ENCODE peak calls at places on chromosome 11, in seven cellular contexts. L is SK-N-SH, N is HCT116, C is H1, P is GM12878, S is endothelial cell of umbilical vein, Q is HepG2. H is an unnamed sample. For H3K36me3, the result is how much of the 10 kb centered on the place peaks cover.

GRCh38 chr11:75931124-75931523 is 116.1 kb downstream of the UVRAG start:
- DNase-seq in L (no peak), N (no peak), C (no peak), P (no peak), S (no peak), Q (no peak), H (no peak)

GRCh38 chr11:48087974-48088681 is 107.8 kb downstream of the PTPRJ start:
- DNase-seq in L (no peak), N (no peak), C (no peak), P (no peak), S (peak), Q (peak), H (no peak)

GRCh38 chr11:10379433-10379832 is 74.6 kb downstream of the ADM start:
- DNase-seq in L (no peak), N (no peak), C (no peak), P (no peak), S (no peak), Q (no peak), H (no peak)

GRCh38 chr11:73496134-73496533 is 101.8 kb downstream of the FAM168A start:
- DNase-seq in L (no peak), N (no peak), C (no peak), P (no peak), S (no peak), Q (no peak), H (no peak)

GRCh38 chr11:60918941-60919275 is 5.0 kb downstream of the TMEM109 start:
- DNase-seq in L (no peak), N (no peak), C (no peak), P (no peak), S (no peak), Q (no peak), H (no peak)

GRCh38 chr11:120523196-120523595 is 11.6 kb downstream of the GRIK4 start:
- DNase-seq in L (no peak), N (no peak), C (no peak), P (no peak), S (no peak), Q (no peak), H (no peak)

GRCh38 chr11:115626414-115626813 is 122.2 kb upstream of the CADM1 start:
- DNase-seq in L (no peak), N (no peak), C (no peak), P (no peak), S (no peak), Q (no peak), H (no peak)

GRCh38 chr11:74701351-74701750 is 29.9 kb downstream of the CHRDL2 start:
- DNase-seq in L (no peak), N (peak), C (peak), P (no peak), S (no peak), Q (peak), H (no peak)

GRCh38 chr11:109668973-109669634 is 247.1 kb downstream of the C11orf87 start:
- DNase-seq in L (no peak), N (no peak), C (no peak), P (no peak), S (no peak), Q (no peak), H (no peak)

GRCh38 chr11:123434911-123435310 is 4.8 kb downstream of the GRAMD1B start:
- DNase-seq in L (no peak), N (no peak), C (no peak), P (no peak), S (no peak), Q (no peak), H (no peak)

GRCh38 chr11:77322926-77323590 is 21.6 kb upstream of the GDPD4 start:
- DNase-seq in L (no peak), N (no peak), C (no peak), P (no peak), S (no peak), Q (no peak), H (no peak)

GRCh38 chr11:121722431-121723256 is 269.9 kb upstream of the SORL1-AS1 start:
- DNase-seq in L (peak), N (no peak), C (peak), P (no peak), S (peak), Q (peak), H (no peak)

GRCh38 chr11:86116386-86116726 is 47.5 kb upstream of the PICALM start:
- DNase-seq in L (peak), N (no peak), C (no peak), P (peak), S (no peak), Q (no peak), H (no peak)

GRCh38 chr11:20047755-20048154 is 112.5 kb downstream of the DBX1 start:
- DNase-seq in L (no peak), N (no peak), C (no peak), P (no peak), S (no peak), Q (no peak), H (no peak)

GRCh38 chr11:73625690-73626318 is 20.6 kb upstream of the PLEKHB1 start:
- DNase-seq in L (peak), N (peak), C (peak), P (peak), S (peak), Q (peak), H (peak)

GRCh38 chr11:14386895-14387480 is 28.0 kb upstream of the RRAS2 start:
- DNase-seq in L (peak), N (no peak), C (peak), P (no peak), S (peak), Q (no peak), H (no peak)

GRCh38 chr11:82858556-82859091 is 41.6 kb downstream of the PRCP start:
- DNase-seq in L (no peak), N (no peak), C (no peak), P (no peak), S (peak), Q (no peak), H (no peak)

GRCh38 chr11:122863704-122864326 is 18.7 kb upstream of the JHY start:
- DNase-seq in L (peak), N (peak), C (no peak), P (no peak), S (peak), Q (no peak), H (peak)

GRCh38 chr11:61477734-61478148 is 30.8 kb upstream of the LRRC10B start:
- DNase-seq in L (peak), N (no peak), C (peak), P (no peak), S (peak), Q (no peak), H (no peak)

GRCh38 chr11:11318479-11318878 is 34.6 kb downstream of the CSNK2A3 start:
- DNase-seq in L (no peak), N (no peak), C (no peak), P (no peak), S (no peak), Q (no peak), H (no peak)

GRCh38 chr11:57353024-57353423 is 14.9 kb downstream of the P2RX3 start:
- DNase-seq in L (no peak), N (no peak), C (no peak), P (no peak), S (no peak), Q (no peak), H (no peak)

GRCh38 chr11:12210200-12210599 is 99.8 kb downstream of the MICAL2 start:
- DNase-seq in L (no peak), N (no peak), C (no peak), P (no peak), S (no peak), Q (no peak), H (no peak)

DNA sequence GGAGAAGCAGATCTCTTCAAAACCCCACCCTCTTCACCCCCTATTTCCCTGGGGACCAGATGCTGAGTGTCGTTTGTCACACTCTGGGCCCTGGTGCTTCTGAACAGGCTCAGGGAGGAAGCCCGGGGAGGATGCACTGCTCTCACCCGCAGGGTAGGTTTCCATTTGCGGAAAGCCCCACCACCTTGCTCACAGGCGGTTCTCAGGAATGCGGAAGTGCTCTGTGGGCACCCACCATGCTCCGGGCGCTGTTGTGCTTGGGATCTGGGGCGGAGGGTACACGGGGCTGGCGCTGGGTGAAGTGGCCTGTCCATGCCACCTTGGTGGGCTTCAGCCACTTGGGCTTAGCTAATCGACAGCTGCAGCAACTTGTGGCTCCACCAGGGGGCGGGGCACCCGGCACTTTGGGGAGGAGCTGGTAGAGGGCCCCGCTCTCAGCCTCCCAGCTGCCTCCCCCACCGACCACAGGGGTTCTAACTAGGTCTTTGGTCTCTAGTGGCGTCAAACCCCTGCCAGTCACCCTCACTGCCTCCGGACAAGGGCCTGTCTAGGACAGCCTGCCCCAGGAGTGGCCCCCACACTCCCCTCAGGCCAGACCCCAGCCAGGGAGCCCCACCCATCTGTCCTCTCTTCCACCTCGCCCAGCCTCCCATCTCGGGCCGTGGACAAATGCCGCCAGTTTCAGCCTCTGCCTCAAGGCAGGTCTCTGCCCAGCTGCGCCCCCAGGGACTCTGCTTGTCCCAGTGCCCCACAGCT is 7.4 kb downstream of the NDUFV1 start:
- DNase-seq in L (peak), N (peak), C (peak), P (peak), S (peak), Q (no peak), H (no peak)
- H3K9ac ChIP-seq in L (no peak), N (peak), C (no peak), P (peak), S (no peak), Q (peak), H (peak)

GRCh38 chr11:96316869-96317268 is 26.1 kb downstream of the MAML2 start:
- DNase-seq in L (no peak), N (no peak), C (no peak), P (no peak), S (no peak), Q (no peak), H (no peak)
- TF ChIP-seq POLR2AphosphoS5 in L (no peak), N (no peak), C (no peak), P (no peak), S (no peak), Q (no peak), H (no peak)

GRCh38 chr11:13298765-13299164 is 21.2 kb downstream of the BMAL1 start:
- DNase-seq in L (peak), N (no peak), C (no peak), P (no peak), S (no peak), Q (no peak), H (no peak)
- H3K36me3 ChIP-seq in L (under half), N (under half), C (under half), P (under half), S (under half), Q (under half), H (under half)

GRCh38 chr11:62646825-62647608 is 604 bp upstream of the GANAB start:
- DNase-seq in L (peak), N (no peak), C (no peak), P (no peak), S (no peak), Q (no peak), H (no peak)
- H3K9ac ChIP-seq in L (no peak), N (no peak), C (no peak), P (no peak), S (no peak), Q (peak), H (no peak)

DNA sequence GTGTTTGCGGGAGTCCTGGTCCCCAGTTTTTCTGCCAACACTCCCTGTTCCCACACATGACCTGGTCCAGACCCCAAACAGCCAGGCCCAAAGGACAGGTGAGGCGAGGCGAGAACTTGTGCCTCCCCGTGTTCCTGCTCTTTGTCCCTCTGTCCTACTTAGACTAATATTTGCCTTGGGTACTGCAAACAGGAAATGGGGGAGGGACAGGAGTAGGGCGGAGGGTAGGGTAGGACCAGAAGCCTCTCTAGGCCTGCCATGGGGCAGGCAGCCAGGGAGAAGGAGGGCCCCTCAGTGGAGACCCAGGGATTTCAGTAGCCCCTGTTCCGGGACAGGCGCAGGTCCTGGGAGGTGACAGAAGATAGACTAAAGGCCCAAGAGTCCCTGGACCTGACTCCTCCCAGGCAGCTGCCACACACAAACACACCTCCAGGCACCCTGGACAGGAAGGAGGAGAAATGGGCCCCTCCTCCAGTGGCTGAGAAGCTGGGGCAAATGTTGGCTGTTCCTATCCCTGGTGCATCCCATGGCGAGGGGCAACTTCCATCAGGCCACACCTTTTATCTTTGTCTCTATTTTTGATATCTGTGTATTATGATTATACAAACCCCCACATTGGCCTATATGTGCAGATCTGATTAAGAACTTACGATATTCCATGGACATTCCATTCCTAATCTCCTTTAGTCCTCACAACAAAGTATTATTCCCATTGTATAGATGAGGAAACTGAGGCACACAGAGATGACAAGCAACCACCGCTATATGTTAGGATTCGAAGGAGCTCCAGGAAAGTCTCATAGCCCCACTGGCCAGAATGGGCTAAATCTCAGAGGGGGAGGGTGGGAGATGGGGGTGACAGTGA is 626 bp upstream of the F2 start:
- DNase-seq in L (no peak), N (no peak), C (peak), P (no peak), S (no peak), Q (peak), H (no peak)
- TF ChIP-seq POLR2AphosphoS5 in L (no peak), N (no peak), C (no peak), P (no peak), S (no peak), Q (peak), H (no peak)

GRCh38 chr11:29449280-29450074 is 567.4 kb downstream of the KCNA4 start:
- DNase-seq in L (no peak), N (no peak), C (no peak), P (no peak), S (no peak), Q (no peak), H (no peak)
- H3K36me3 ChIP-seq in L (under half), N (under half), C (under half), P (under half), S (under half), Q (under half), H (under half)

DNA sequence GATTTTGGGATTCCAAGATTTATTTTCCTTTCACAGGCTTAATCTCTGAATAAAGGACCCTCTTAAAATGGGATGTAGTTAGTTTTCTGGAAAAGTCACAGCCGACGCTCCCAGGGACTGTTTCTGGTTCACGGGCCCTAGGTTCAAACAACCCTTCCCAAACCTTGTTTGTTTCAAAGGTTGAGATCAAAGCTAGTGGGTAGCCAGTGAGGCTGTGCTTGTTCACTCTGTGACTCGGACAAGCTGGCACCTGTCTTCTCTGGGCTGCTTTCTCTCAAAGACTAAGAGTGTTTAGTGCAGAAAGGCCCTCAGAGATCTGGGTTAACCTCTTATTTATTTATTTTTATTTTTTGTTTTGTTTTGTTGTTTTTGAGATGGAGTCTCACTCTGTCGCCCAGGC is 13.0 kb upstream of the MALAT1 start:
- DNase-seq in L (no peak), N (no peak), C (no peak), P (no peak), S (no peak), Q (no peak), H (no peak)
- H3K9ac ChIP-seq in L (peak), N (peak), C (no peak), P (no peak), S (no peak), Q (peak), H (no peak)

DNA sequence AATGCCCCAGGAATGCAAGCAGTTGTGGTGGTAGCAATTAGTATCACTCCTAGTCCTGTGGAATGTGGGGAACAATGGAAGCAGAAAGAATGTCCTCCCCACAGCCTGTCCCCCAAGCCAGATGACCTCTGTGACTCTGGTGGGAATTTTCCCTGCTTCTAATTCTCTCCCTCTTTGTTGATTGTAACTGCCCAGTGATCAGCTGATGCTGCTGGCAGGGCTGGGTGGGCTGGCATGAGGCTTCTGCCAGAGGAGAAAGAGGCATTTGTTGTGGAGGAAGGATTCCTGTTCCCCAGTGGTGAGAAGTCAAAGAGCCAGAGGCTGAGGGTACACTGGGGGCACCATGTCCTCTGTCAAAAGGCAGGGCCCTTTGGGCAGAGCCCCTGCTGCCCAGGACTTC is 116.7 kb upstream of the NCAM1 start:
- DNase-seq in L (no peak), N (no peak), C (peak), P (no peak), S (no peak), Q (no peak), H (no peak)
- TF ChIP-seq POLR2AphosphoS5 in L (no peak), N (no peak), C (no peak), P (no peak), S (no peak), Q (no peak), H (no peak)

GRCh38 chr11:58622344-58622743 is at the start of gene CNTF:
- DNase-seq in L (no peak), N (no peak), C (no peak), P (no peak), S (no peak), Q (no peak), H (no peak)
- H3K36me3 ChIP-seq in L (half or more), N (under half), C (half or more), P (under half), S (under half), Q (half or more), H (half or more)

DNA sequence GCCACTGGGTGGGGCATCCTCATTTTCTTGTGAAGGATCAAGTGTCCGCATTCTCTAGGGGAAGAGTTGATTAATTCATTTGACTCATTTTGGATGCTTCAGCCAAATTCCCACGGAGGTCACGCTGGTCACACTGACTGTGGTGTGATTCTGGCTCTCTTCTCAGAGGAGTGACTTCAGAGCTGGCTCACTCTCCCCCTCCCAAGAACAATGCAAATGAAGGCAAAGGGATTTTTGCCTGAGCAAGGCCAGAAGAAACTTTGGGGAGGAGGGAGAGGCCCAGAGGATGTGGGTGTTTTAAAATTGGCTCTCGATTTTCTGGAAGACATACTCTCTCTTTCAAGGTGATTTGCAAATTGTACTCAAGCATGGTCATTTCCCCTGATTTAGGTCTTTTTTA is 51.1 kb upstream of the LMO2 start:
- DNase-seq in L (no peak), N (peak), C (no peak), P (peak), S (peak), Q (no peak), H (no peak)
- H3K9ac ChIP-seq in L (no peak), N (no peak), C (no peak), P (no peak), S (peak), Q (no peak), H (no peak)

H was measured in SK-N-MC.